ENCODE peak calls at places on chromosomes 11 and 22, in six cellular contexts. X is GM23338, M is PC-3, R is MM.1S, Z is neural progenitor cell, C is SK-N-SH. F is an unnamed sample.

GRCh38 chr22:47144791-47145425 is 382.5 kb downstream of the TBC1D22A start:
- DNase-seq in X (no peak), M (no peak), R (no peak), Z (no peak), C (no peak), F (no peak)

GRCh38 chr22:42891008-42891407 is 33.9 kb upstream of the ARFGAP3 start:
- DNase-seq in X (no peak), M (no peak), R (no peak), Z (no peak), C (no peak), F (no peak)

GRCh38 chr11:40037005-40037404 is 1422.4 kb downstream of the LRRC4C start:
- DNase-seq in X (peak; percentile 19), M (no peak), R (no peak), Z (no peak), C (no peak), F (no peak)

GRCh38 chr11:6992457-6993431 is 27.4 kb downstream of the ZNF214 start:
- DNase-seq in X (no peak), M (peak; percentile 82), R (no peak), Z (no peak), C (no peak), F (peak; percentile 93)

GRCh38 chr11:33610903-33611302 is 89.7 kb downstream of the C11orf91 start:
- DNase-seq in X (no peak), M (no peak), R (no peak), Z (no peak), C (no peak), F (no peak)

GRCh38 chr11:65434057-65434666 is 11.6 kb downstream of the NEAT1 start:
- DNase-seq in X (no peak), M (no peak), R (no peak), Z (no peak), C (no peak), F (peak; percentile 59)

GRCh38 chr11:64744544-64745218 is 739 bp upstream of the RASGRP2 start:
- DNase-seq in X (no peak), M (no peak), R (no peak), Z (peak; percentile 64), C (peak; percentile 86), F (no peak)

GRCh38 chr11:69916806-69917387 is 97.7 kb upstream of the FGF3 start:
- DNase-seq in X (no peak), M (no peak), R (no peak), Z (no peak), C (no peak), F (peak; percentile 22)

GRCh38 chr11:12773591-12773990 is 99.4 kb downstream of the TEAD1 start:
- DNase-seq in X (no peak), M (no peak), R (no peak), Z (no peak), C (no peak), F (no peak)

GRCh38 chr22:49211176-49211575 is 616.5 kb downstream of the BRD1 start:
- DNase-seq in X (no peak), M (no peak), R (no peak), Z (no peak), C (no peak), F (no peak)

GRCh38 chr22:44423556-44423955 is 74.5 kb downstream of the RTL6 start:
- DNase-seq in X (no peak), M (no peak), R (no peak), Z (no peak), C (peak; percentile 3), F (no peak)

GRCh38 chr11:69335461-69336386 is 41.8 kb downstream of the MYEOV start:
- DNase-seq in X (no peak), M (peak; percentile 63), R (no peak), Z (no peak), C (no peak), F (no peak)

GRCh38 chr11:111766834-111767142 is 599 bp upstream of the PPP2R1B start:
- DNase-seq in X (no peak), M (no peak), R (no peak), Z (no peak), C (no peak), F (no peak)

GRCh38 chr11:57476883-57477506 is 16.7 kb downstream of the RTN4RL2 start:
- DNase-seq in X (peak; percentile 73), M (peak; percentile 66), R (peak; percentile 59), Z (peak; percentile 59), C (no peak), F (peak; percentile 26)

GRCh38 chr11:67432655-67433349 is 4.5 kb downstream of the RPS6KB2 start:
- DNase-seq in X (no peak), M (no peak), R (no peak), Z (no peak), C (no peak), F (no peak)

GRCh38 chr11:67434395-67434881 is 3.0 kb downstream of the PTPRCAP start:
- DNase-seq in X (no peak), M (no peak), R (no peak), Z (no peak), C (no peak), F (no peak)

GRCh38 chr11:67435727-67436458 is 1.6 kb downstream of the PTPRCAP start:
- DNase-seq in X (no peak), M (no peak), R (no peak), Z (no peak), C (no peak), F (no peak)

GRCh38 chr11:67435031-67435726 is 2.3 kb downstream of the PTPRCAP start:
- DNase-seq in X (no peak), M (no peak), R (no peak), Z (no peak), C (no peak), F (no peak)

GRCh38 chr11:67433536-67434394 is 3.7 kb downstream of the PTPRCAP start:
- DNase-seq in X (no peak), M (no peak), R (no peak), Z (no peak), C (no peak), F (no peak)
- H3F3A ChIP-seq in X (peaks cover 5% of the 10 kb centered on the region), M (peaks cover 4% of the 10 kb centered on the region), R (no peaks in the 10 kb centered on the region), Z (no peaks in the 10 kb centered on the region), C (no peaks in the 10 kb centered on the region), F (no peaks in the 10 kb centered on the region)

DNA sequence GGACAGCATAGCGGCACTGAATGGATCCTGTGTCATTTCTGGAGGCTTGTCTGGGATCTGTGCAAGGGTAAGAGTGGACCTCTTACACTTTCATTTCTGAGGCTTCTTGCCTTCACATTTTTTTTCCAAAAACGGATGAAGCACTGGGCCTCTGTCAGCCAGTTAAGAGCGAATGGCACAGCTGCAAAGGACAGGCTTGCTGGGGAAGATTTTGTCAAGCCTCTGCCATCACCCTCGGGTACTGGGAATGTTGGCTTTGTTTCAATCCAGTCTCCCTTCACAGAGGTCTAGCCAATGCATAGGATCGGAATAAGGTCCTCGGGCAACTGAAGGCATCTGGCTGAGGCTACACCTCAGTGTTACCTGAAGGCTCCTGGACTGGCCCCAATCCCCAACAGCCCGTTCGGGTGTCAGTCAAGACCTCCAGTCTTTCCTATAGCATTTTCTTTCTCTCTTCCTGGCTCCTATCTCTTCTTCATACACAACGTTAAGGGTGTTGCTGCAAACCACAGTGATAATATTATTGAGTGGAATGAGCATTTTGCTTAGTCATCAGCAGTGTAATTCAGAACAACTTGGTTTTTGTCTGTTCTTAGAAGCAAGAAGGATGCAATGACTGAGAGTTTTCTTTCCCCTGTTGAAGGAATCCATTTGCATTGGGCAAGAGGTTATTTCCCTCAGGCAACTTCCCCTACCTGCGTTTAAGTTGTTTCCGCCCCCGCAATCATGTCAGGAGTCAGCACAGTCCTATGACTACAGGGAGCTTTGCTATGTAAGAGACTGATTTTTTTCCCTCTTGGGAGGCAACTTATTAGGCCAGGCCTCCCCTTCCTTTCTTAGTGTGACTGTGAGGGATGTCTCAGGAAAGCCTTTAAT is 22.8 kb downstream of the NPAT start:
- DNase-seq in X (peak; percentile 16), M (peak; percentile 53), R (no peak), Z (no peak), C (no peak), F (peak; percentile 66)
- TF ChIP-seq EZH2phosphoT487 in X (no peak), M (no peak), R (no peak), Z (no peak), C (no peak), F (no peak)

GRCh38 chr22:24409707-24410106 is 17.7 kb upstream of the ADORA2A start:
- DNase-seq in X (no peak), M (no peak), R (no peak), Z (no peak), C (no peak), F (no peak)
- H3F3A ChIP-seq in X (no peaks in the 10 kb centered on the region), M (no peaks in the 10 kb centered on the region), R (no peaks in the 10 kb centered on the region), Z (no peaks in the 10 kb centered on the region), C (no peaks in the 10 kb centered on the region), F (no peaks in the 10 kb centered on the region)

GRCh38 chr11:94515398-94515797 is 3.1 kb downstream of the C11orf97 start:
- DNase-seq in X (no peak), M (no peak), R (no peak), Z (no peak), C (no peak), F (no peak)

GRCh38 chr11:94507485-94507884 is 4.8 kb upstream of the C11orf97 start:
- DNase-seq in X (no peak), M (peak; percentile 67), R (no peak), Z (no peak), C (no peak), F (peak; percentile 51)

GRCh38 chr11:94516725-94517124 is 4.5 kb downstream of the C11orf97 start:
- DNase-seq in X (no peak), M (no peak), R (no peak), Z (no peak), C (no peak), F (no peak)

GRCh38 chr11:94513091-94513490 is 830 bp downstream of the C11orf97 start:
- DNase-seq in X (no peak), M (peak; percentile 75), R (no peak), Z (no peak), C (no peak), F (no peak)

DNA sequence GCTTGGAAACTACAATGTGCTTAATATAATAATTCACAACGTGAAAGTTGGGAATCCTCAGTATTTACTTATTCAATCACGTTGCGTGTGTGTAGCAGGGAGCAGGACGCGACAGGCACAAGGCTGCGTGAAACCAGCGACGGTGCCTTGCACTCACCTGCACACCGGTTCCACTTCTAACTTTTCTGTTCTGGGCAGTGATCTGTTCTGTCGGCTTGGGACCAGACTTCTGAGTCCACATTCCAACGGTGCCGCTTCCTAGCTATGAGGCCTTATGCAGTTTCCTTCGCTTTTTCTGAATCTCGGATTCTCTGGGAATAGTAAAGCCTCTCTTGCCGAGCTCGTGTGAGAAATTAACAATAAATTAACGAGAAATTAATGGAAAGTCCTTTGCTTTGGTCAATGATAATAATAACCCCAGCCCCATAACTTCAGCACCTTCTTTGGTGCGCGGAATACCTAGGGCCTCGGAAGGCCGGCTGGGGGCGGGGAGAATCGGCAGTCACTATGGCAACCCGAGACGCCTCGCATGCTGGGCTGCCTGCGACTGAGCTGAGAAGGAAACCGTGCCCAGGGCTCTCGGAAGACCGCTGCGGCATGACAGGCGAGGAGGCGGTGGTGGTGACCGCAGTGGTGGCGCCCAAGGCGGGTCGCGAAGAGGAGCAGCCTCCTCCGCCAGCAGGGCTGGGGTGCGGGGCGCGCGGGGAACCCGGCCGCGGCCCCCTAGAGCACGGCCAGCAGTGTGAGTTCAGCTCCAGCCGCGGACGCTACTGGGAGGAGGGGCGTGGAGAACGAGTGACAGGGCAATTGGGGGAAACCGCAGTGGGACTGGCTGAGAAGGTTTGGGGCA is at the start of gene C11orf97:
- DNase-seq in X (peak; percentile 91), M (peak; percentile 76), R (peak; percentile 62), Z (peak; percentile 90), C (peak; percentile 82), F (peak; percentile 71)
- TF ChIP-seq EZH2phosphoT487 in X (no peak), M (no peak), R (no peak), Z (no peak), C (no peak), F (no peak)

F was measured in GM23248.